ENCODE peak calls at places on chromosomes 6 and 20, in six cellular contexts. B is astrocyte; V is effector CD4-positive, alpha-beta T cell; U is tibial artery; Z is prostate gland; L is cardiac fibroblast. E is an unnamed sample.

GRCh38 chr6:35321091-35321490 is 21.3 kb upstream of the PPARD start:
- DNase-seq in B (no peak), V (no peak), U (no peak), Z (no peak), L (no peak), E (no peak)

GRCh38 chr20:61719691-61720347 is 345.9 kb downstream of the TAF4 start:
- DNase-seq in B (no peak), V (peak; percentile 13), U (no peak), Z (no peak), L (no peak), E (no peak)

GRCh38 chr20:17226410-17227198 is at the start of gene PCSK2:
- DNase-seq in B (peak; percentile 34), V (no peak), U (no peak), Z (no peak), L (peak; percentile 12), E (peak; percentile 39)

GRCh38 chr6:3711776-3712175 is 39.7 kb downstream of the PXDC1 start:
- DNase-seq in B (no peak), V (no peak), U (no peak), Z (no peak), L (no peak), E (no peak)

GRCh38 chr6:148440021-148440420 is 97.4 kb downstream of the SASH1 start:
- DNase-seq in B (no peak), V (no peak), U (no peak), Z (no peak), L (no peak), E (no peak)

GRCh38 chr6:128966934-128967333 is 84.0 kb downstream of the LAMA2 start:
- DNase-seq in B (no peak), V (no peak), U (no peak), Z (no peak), L (no peak), E (peak; percentile 22)

GRCh38 chr6:8059129-8059528 is 5.1 kb downstream of the BLOC1S5 start:
- DNase-seq in B (peak; percentile 22), V (no peak), U (no peak), Z (no peak), L (peak; percentile 72), E (peak; percentile 28)

GRCh38 chr6:161414800-161415199 is 140.9 kb upstream of the AGPAT4 start:
- DNase-seq in B (no peak), V (no peak), U (no peak), Z (no peak), L (no peak), E (no peak)

GRCh38 chr6:157685596-157686280 is 137.3 kb upstream of the SNX9 start:
- DNase-seq in B (no peak), V (no peak), U (no peak), Z (no peak), L (no peak), E (no peak)

GRCh38 chr6:46276571-46277142 is 105.9 kb upstream of the ENPP5 start:
- DNase-seq in B (no peak), V (no peak), U (no peak), Z (no peak), L (no peak), E (no peak)

GRCh38 chr6:134296762-134297161 is 21.1 kb downstream of the SGK1 start:
- DNase-seq in B (no peak), V (no peak), U (no peak), Z (no peak), L (no peak), E (no peak)

GRCh38 chr6:168157272-168158007 is 78.4 kb upstream of the FRMD1 start:
- DNase-seq in B (peak; percentile 86), V (no peak), U (peak; percentile 35), Z (peak; percentile 56), L (peak; percentile 58), E (no peak)

GRCh38 chr20:58192567-58192966 is 35.9 kb downstream of the ANKRD60 start:
- DNase-seq in B (no peak), V (peak; percentile 17), U (no peak), Z (no peak), L (no peak), E (no peak)

GRCh38 chr20:21251278-21251677 is 51.9 kb upstream of the XRN2 start:
- DNase-seq in B (peak; percentile 51), V (no peak), U (no peak), Z (no peak), L (no peak), E (no peak)

GRCh38 chr6:32397252-32397920 is 9.6 kb downstream of the BTNL2 start:
- DNase-seq in B (no peak), V (no peak), U (no peak), Z (no peak), L (peak; percentile 6), E (no peak)

GRCh38 chr6:168524644-168525043 is 83.7 kb downstream of the SMOC2 start:
- DNase-seq in B (no peak), V (no peak), U (peak; percentile 87), Z (no peak), L (no peak), E (no peak)

GRCh38 chr20:52676282-52676995 is 295.7 kb upstream of the TSHZ2 start:
- DNase-seq in B (no peak), V (no peak), U (no peak), Z (no peak), L (no peak), E (no peak)

GRCh38 chr6:137581019-137581707 is 87.0 kb upstream of the OLIG3 start:
- DNase-seq in B (no peak), V (no peak), U (no peak), Z (no peak), L (no peak), E (no peak)

GRCh38 chr6:169287675-169288074 is 34.0 kb upstream of the THBS2 start:
- DNase-seq in B (no peak), V (no peak), U (no peak), Z (no peak), L (no peak), E (no peak)

GRCh38 chr6:87583822-87584221 is 6.0 kb downstream of the RARS2 start:
- DNase-seq in B (no peak), V (no peak), U (no peak), Z (no peak), L (no peak), E (peak; percentile 23)

GRCh38 chr20:25277941-25278521 is 30.1 kb downstream of the PYGB start:
- DNase-seq in B (no peak), V (no peak), U (peak; percentile 57), Z (no peak), L (no peak), E (no peak)

GRCh38 chr6:87832025-87832825 is 130.2 kb upstream of the AKIRIN2 start:
- DNase-seq in B (peak; percentile 19), V (no peak), U (no peak), Z (no peak), L (peak; percentile 58), E (no peak)

GRCh38 chr6:110181131-110182027 is 1.2 kb downstream of the CDC40 start:
- DNase-seq in B (no peak), V (no peak), U (no peak), Z (no peak), L (peak; percentile 47), E (no peak)

GRCh38 chr20:59911041-59911440 is 22.4 kb downstream of the SYCP2 start:
- DNase-seq in B (no peak), V (no peak), U (no peak), Z (no peak), L (no peak), E (no peak)

GRCh38 chr6:56529594-56530191 is 113.0 kb downstream of the DST start:
- DNase-seq in B (peak; percentile 62), V (no peak), U (no peak), Z (no peak), L (no peak), E (no peak)

GRCh38 chr20:22775671-22776139 is 191.3 kb upstream of the FOXA2 start:
- DNase-seq in B (peak; percentile 40), V (no peak), U (no peak), Z (no peak), L (peak; percentile 92), E (no peak)

GRCh38 chr6:30841644-30842504 is 42.4 kb upstream of the DDR1 start:
- DNase-seq in B (peak; percentile 89), V (no peak), U (no peak), Z (no peak), L (no peak), E (no peak)

E was measured in COLO829.